ENCODE peak calls at places on chromosomes 1 and 21, in seven cellular contexts. W, I, O, G, E, Z and K are unnamed samples.

GRCh38 chr1:163813251-163813650 is 491.5 kb downstream of the NUF2 start:
- DNase-seq in W (no peak), I (no peak), O (no peak), G (no peak), E (no peak), Z (no peak), K (no peak)

GRCh38 chr1:38115251-38115650 is 68.7 kb upstream of the POU3F1 start:
- DNase-seq in W (no peak), I (no peak), O (no peak), G (no peak), E (no peak), Z (no peak), K (no peak)

GRCh38 chr1:208132287-208132882 is 111.8 kb downstream of the PLXNA2 start:
- DNase-seq in W (peak; percentile 73), I (no peak), O (peak; percentile 48), G (no peak), E (peak; percentile 81), Z (peak; percentile 76), K (peak; percentile 73)

GRCh38 chr1:114207635-114208034 is 54.0 kb upstream of the SYT6 start:
- DNase-seq in W (no peak), I (no peak), O (no peak), G (no peak), E (no peak), Z (no peak), K (no peak)

GRCh38 chr1:223363856-223364684 is at the start of gene SUSD4:
- DNase-seq in W (peak; percentile 89), I (no peak), O (peak; percentile 48), G (peak; percentile 28), E (peak; percentile 47), Z (no peak), K (peak; percentile 53)

GRCh38 chr1:15953294-15953771 is 22.6 kb downstream of the ZBTB17 start:
- DNase-seq in W (no peak), I (no peak), O (no peak), G (no peak), E (no peak), Z (peak; percentile 23), K (no peak)

GRCh38 chr1:184158911-184159701 is 107.6 kb downstream of the TSEN15 start:
- DNase-seq in W (no peak), I (no peak), O (no peak), G (no peak), E (no peak), Z (peak; percentile 67), K (no peak)

GRCh38 chr1:106960412-106960811 is 96.1 kb upstream of the PRMT6 start:
- DNase-seq in W (no peak), I (no peak), O (no peak), G (no peak), E (no peak), Z (no peak), K (no peak)

GRCh38 chr1:109484519-109484975 is 842 bp downstream of the ATXN7L2 start:
- DNase-seq in W (peak; percentile 39), I (no peak), O (no peak), G (no peak), E (no peak), Z (no peak), K (no peak)

GRCh38 chr1:11653616-11654570 is at the start of gene FBXO2:
- DNase-seq in W (no peak), I (no peak), O (peak; percentile 42), G (no peak), E (no peak), Z (peak; percentile 32), K (peak; percentile 77)

GRCh38 chr1:54800899-54801759 is at the start of gene TTC22:
- DNase-seq in W (no peak), I (no peak), O (no peak), G (peak; percentile 56), E (peak; percentile 72), Z (peak; percentile 64), K (peak; percentile 89)

GRCh38 chr1:224696891-224697765 is 81.0 kb downstream of the CNIH3 start:
- DNase-seq in W (no peak), I (peak; percentile 71), O (no peak), G (no peak), E (no peak), Z (peak; percentile 50), K (no peak)

GRCh38 chr1:108722292-108722691 is 9.6 kb downstream of the FNDC7 start:
- DNase-seq in W (no peak), I (no peak), O (no peak), G (no peak), E (no peak), Z (no peak), K (no peak)

GRCh38 chr1:116772648-116773045 is 18.4 kb downstream of the CD2 start:
- DNase-seq in W (no peak), I (no peak), O (no peak), G (no peak), E (no peak), Z (peak; percentile 80), K (no peak)

GRCh38 chr1:178271471-178271870 is 177.6 kb downstream of the RASAL2 start:
- DNase-seq in W (no peak), I (no peak), O (no peak), G (no peak), E (no peak), Z (peak; percentile 17), K (no peak)

GRCh38 chr1:27368872-27369703 is 2.3 kb upstream of the MAP3K6 start:
- DNase-seq in W (no peak), I (no peak), O (no peak), G (no peak), E (no peak), Z (peak; percentile 25), K (no peak)

GRCh38 chr1:206560021-206560716 is 52.1 kb downstream of the EIF2D start:
- DNase-seq in W (peak; percentile 26), I (no peak), O (no peak), G (no peak), E (no peak), Z (no peak), K (no peak)

GRCh38 chr21:35641271-35642016 is 418.9 kb downstream of the SETD4 start:
- DNase-seq in W (no peak), I (no peak), O (no peak), G (no peak), E (no peak), Z (no peak), K (no peak)

GRCh38 chr1:200740291-200741212 is 1.9 kb downstream of the CAMSAP2 start:
- DNase-seq in W (peak; percentile 15), I (no peak), O (no peak), G (no peak), E (no peak), Z (no peak), K (no peak)

GRCh38 chr1:19814681-19815503 is at the start of gene RNF186:
- DNase-seq in W (peak; percentile 69), I (no peak), O (no peak), G (no peak), E (peak; percentile 51), Z (no peak), K (no peak)

GRCh38 chr1:53620620-53620957 is 118.4 kb downstream of the GLIS1 start:
- DNase-seq in W (no peak), I (no peak), O (no peak), G (no peak), E (peak; percentile 19), Z (no peak), K (no peak)

GRCh38 chr1:47440052-47440848 is 2.4 kb downstream of the FOXD2 start:
- DNase-seq in W (no peak), I (no peak), O (no peak), G (no peak), E (no peak), Z (no peak), K (no peak)

GRCh38 chr1:154768456-154769125 is 101.5 kb downstream of the KCNN3 start:
- DNase-seq in W (no peak), I (no peak), O (no peak), G (no peak), E (no peak), Z (no peak), K (no peak)

GRCh38 chr1:175434268-175434860 is 241.8 kb upstream of the KIAA0040 start:
- DNase-seq in W (no peak), I (no peak), O (no peak), G (no peak), E (no peak), Z (no peak), K (no peak)

GRCh38 chr21:38326899-38327298 is 70.1 kb downstream of the KCNJ15 start:
- DNase-seq in W (peak; percentile 24), I (no peak), O (no peak), G (no peak), E (no peak), Z (no peak), K (no peak)